ENCODE peak calls at places on chromosome 5, in seven cellular contexts. N, H, Z, V, T, O and F are unnamed samples.

GRCh38 chr5:21791304-21791703 is 1061.8 kb downstream of the CDH12 start:
- DNase-seq in N (no peak), H (no peak), Z (no peak), V (no peak), T (no peak), O (no peak), F (no peak)

GRCh38 chr5:143506881-143507552 is 103.5 kb upstream of the NR3C1 start:
- DNase-seq in N (peak; percentile 99), H (no peak), Z (peak; percentile 65), V (no peak), T (no peak), O (no peak), F (no peak)

GRCh38 chr5:78915170-78915569 is 69.9 kb downstream of the ARSB start:
- DNase-seq in N (no peak), H (no peak), Z (no peak), V (no peak), T (no peak), O (no peak), F (no peak)

GRCh38 chr5:154677921-154678320 is 77.3 kb upstream of the LARP1 start:
- DNase-seq in N (no peak), H (no peak), Z (no peak), V (no peak), T (no peak), O (no peak), F (no peak)

GRCh38 chr5:81767938-81768337 is 17.0 kb upstream of the SSBP2 start:
- DNase-seq in N (no peak), H (no peak), Z (no peak), V (no peak), T (no peak), O (no peak), F (no peak)

GRCh38 chr5:55172937-55173695 is at the start of gene CDC20B:
- DNase-seq in N (peak; percentile 23), H (peak; percentile 55), Z (peak; percentile 76), V (peak; percentile 78), T (peak; percentile 81), O (peak; percentile 78), F (peak; percentile 71)

GRCh38 chr5:41508186-41508585 is 2.2 kb downstream of the PLCXD3 start:
- DNase-seq in N (no peak), H (no peak), Z (no peak), V (no peak), T (no peak), O (no peak), F (no peak)

GRCh38 chr5:60352992-60353391 is 347.0 kb downstream of the DEPDC1B start:
- DNase-seq in N (no peak), H (no peak), Z (no peak), V (peak; percentile 80), T (peak; percentile 38), O (no peak), F (no peak)

GRCh38 chr5:177302354-177303110 is 987 bp downstream of the RAB24 start:
- DNase-seq in N (no peak), H (no peak), Z (no peak), V (no peak), T (no peak), O (peak; percentile 64), F (no peak)

GRCh38 chr5:74974451-74975089 is 77.8 kb downstream of the GCNT4 start:
- DNase-seq in N (no peak), H (no peak), Z (no peak), V (no peak), T (no peak), O (no peak), F (no peak)

GRCh38 chr5:132655821-132656773 is 1.9 kb upstream of the IL13 start:
- DNase-seq in N (no peak), H (no peak), Z (no peak), V (peak; percentile 27), T (no peak), O (no peak), F (no peak)

GRCh38 chr5:99141534-99142135 is 212.8 kb upstream of the CHD1 start:
- DNase-seq in N (no peak), H (no peak), Z (no peak), V (no peak), T (no peak), O (no peak), F (no peak)

GRCh38 chr5:10756539-10756938 is 4.5 kb downstream of the DAP start:
- DNase-seq in N (no peak), H (no peak), Z (no peak), V (no peak), T (no peak), O (no peak), F (no peak)

GRCh38 chr5:159533197-159533596 is 202.9 kb upstream of the IL12B start:
- DNase-seq in N (no peak), H (no peak), Z (no peak), V (no peak), T (no peak), O (no peak), F (no peak)

GRCh38 chr5:81852277-81853004 is 101.5 kb upstream of the SSBP2 start:
- DNase-seq in N (no peak), H (peak; percentile 33), Z (no peak), V (no peak), T (peak; percentile 14), O (peak; percentile 73), F (peak; percentile 66)

GRCh38 chr5:143245929-143246561 is 157.4 kb downstream of the NR3C1 start:
- DNase-seq in N (peak; percentile 64), H (no peak), Z (peak; percentile 96), V (no peak), T (no peak), O (no peak), F (no peak)

GRCh38 chr5:88660947-88661869 is 221.8 kb downstream of the MEF2C start:
- DNase-seq in N (no peak), H (peak; percentile 40), Z (peak; percentile 87), V (no peak), T (peak; percentile 60), O (peak; percentile 83), F (peak; percentile 59)

GRCh38 chr5:55159763-55160492 is at the start of gene GPX8:
- DNase-seq in N (peak; percentile 32), H (no peak), Z (peak; percentile 76), V (no peak), T (no peak), O (no peak), F (no peak)

GRCh38 chr5:175743676-175744210 is 85.9 kb downstream of the HRH2 start:
- DNase-seq in N (no peak), H (no peak), Z (peak; percentile 44), V (no peak), T (no peak), O (no peak), F (no peak)

GRCh38 chr5:165258188-165258855 is 1752.9 kb downstream of the MAT2B start:
- DNase-seq in N (no peak), H (no peak), Z (no peak), V (no peak), T (no peak), O (no peak), F (no peak)

GRCh38 chr5:172801184-172801671 is 30.2 kb upstream of the DUSP1 start:
- DNase-seq in N (peak; percentile 60), H (no peak), Z (no peak), V (no peak), T (no peak), O (no peak), F (no peak)

DNA sequence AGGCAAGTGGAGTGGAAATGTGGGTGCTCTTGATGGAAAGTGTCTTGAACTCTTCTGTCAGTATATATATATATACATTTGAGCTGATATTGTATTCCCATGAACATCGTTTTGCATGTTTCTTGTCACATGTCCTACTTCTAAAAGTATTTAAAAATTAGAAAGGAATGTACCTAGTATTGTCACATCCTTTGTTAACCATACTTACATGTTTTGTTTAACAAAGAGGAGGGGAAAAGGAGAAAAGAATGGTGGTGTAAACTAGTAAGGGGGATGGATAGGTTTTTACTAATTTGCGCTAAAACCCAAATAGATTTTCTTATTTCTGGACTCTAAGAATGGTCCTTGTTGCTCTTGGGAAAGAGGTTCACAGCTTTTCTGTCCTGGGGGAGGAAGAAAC is 181.7 kb downstream of the GOLPH3 start:
- DNase-seq in N (no peak), H (no peak), Z (no peak), V (no peak), T (no peak), O (no peak), F (no peak)
- H3K27ac ChIP-seq in N (no peak overlapping the region), H (no peak overlapping the region), Z (no peak overlapping the region), V (no peak overlapping the region), T (no peak overlapping the region), O (no peak overlapping the region), F (no peak overlapping the region)

GRCh38 chr5:17413691-17414090 is 84.3 kb upstream of the TAF11L2 start:
- DNase-seq in N (no peak), H (no peak), Z (no peak), V (no peak), T (no peak), O (no peak), F (no peak)

GRCh38 chr5:17411436-17411835 is 86.6 kb upstream of the TAF11L2 start:
- DNase-seq in N (no peak), H (no peak), Z (no peak), V (no peak), T (no peak), O (no peak), F (no peak)

GRCh38 chr5:17415282-17415681 is 82.7 kb upstream of the TAF11L2 start:
- DNase-seq in N (no peak), H (no peak), Z (no peak), V (no peak), T (no peak), O (no peak), F (no peak)

GRCh38 chr5:17412760-17413671 is 85.0 kb upstream of the TAF11L2 start:
- DNase-seq in N (no peak), H (peak; percentile 65), Z (no peak), V (no peak), T (no peak), O (no peak), F (no peak)
- TF ChIP-seq EP300 in N (no peak), H (no peak), Z (no peak), V (no peak), T (no peak), O (no peak), F (no peak)

GRCh38 chr5:27267209-27267824 is 228.9 kb upstream of the CDH9 start:
- DNase-seq in N (no peak), H (no peak), Z (no peak), V (no peak), T (no peak), O (no peak), F (no peak)

GRCh38 chr5:27266184-27266583 is 227.8 kb upstream of the CDH9 start:
- DNase-seq in N (no peak), H (no peak), Z (no peak), V (no peak), T (no peak), O (no peak), F (no peak)
- H3K27ac ChIP-seq in N (no peak overlapping the region), H (no peak overlapping the region), Z (no peak overlapping the region), V (no peak overlapping the region), T (no peak overlapping the region), O (no peak overlapping the region), F (no peak overlapping the region)

DNA sequence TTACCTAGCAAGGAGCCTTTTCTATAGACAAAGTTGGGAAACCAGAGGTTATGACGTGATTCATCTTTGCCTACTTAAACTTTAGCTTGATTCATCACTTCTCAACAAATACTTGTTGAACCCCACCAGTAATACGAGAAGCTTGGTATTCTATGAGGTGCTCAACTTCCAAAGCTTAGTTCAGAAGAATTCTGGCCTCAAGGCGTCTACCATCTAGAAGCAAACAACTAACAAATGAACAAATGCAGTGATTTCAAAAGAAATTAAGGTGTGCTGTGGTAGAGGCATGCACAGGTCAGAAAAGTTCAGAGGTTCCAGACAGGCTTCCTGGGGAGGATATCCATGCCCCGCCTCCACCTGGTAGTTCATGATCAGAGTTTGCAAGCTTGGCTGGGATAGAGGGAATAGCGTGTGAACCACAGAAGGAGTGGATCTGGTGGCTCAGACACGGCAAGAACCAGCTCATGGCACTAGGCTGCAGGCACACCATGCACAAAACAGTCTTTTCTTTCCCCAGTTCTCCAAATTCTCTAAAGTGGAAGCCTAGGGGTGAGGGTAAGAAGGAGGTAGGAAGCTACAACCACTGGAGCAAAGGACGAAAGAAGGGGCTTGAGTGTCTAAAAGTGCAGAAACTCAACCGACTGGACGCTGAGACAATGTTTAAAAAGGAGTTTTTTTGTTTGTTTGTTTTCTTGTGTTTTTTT is 473.0 kb downstream of the RAB3C start:
- DNase-seq in N (no peak), H (no peak), Z (peak; percentile 40), V (no peak), T (no peak), O (no peak), F (no peak)
- TF ChIP-seq EP300 in N (no peak), H (no peak), Z (peak; percentile 100), V (no peak), T (no peak), O (no peak), F (no peak)